ENCODE peak calls at places on chromosomes 2 and 18, in five cellular contexts. One of them, this sample, is unnamed. For H3K36me3, the result is how much of the 10 kb centered on the place peaks cover.

GRCh38 chr2:240624011-240624949 is 1.0 kb upstream of the GPR35 start:
- DNase-seq in IMR-90: no peak
- DNase-seq in neuronal stem cell: no peak
- DNase-seq in trophoblast cell: peak
- DNase-seq in H1: no peak
- DNase-seq in this sample: no peak

GRCh38 chr2:215723011-215723410 is 287.1 kb upstream of the FN1 start:
- DNase-seq in IMR-90: peak
- DNase-seq in trophoblast cell: peak
- DNase-seq in neuronal stem cell: no peak
- DNase-seq in H1: no peak
- DNase-seq in this sample: no peak

GRCh38 chr2:60260646-60261296 is 292.7 kb downstream of the BCL11A start:
- DNase-seq in trophoblast cell: peak
- DNase-seq in H1: no peak
- DNase-seq in neuronal stem cell: no peak
- DNase-seq in IMR-90: no peak
- DNase-seq in this sample: no peak

GRCh38 chr2:127771756-127772155 is 39.2 kb downstream of the WDR33 start:
- DNase-seq in neuronal stem cell: no peak
- DNase-seq in H1: no peak
- DNase-seq in IMR-90: peak
- DNase-seq in trophoblast cell: peak
- DNase-seq in this sample: peak

GRCh38 chr2:74857725-74858124 is 23.8 kb downstream of the HK2 start:
- DNase-seq in H1: no peak
- DNase-seq in trophoblast cell: no peak
- DNase-seq in IMR-90: no peak
- DNase-seq in neuronal stem cell: no peak
- DNase-seq in this sample: no peak

GRCh38 chr2:158995677-158996049 is 27.2 kb downstream of the TANC1 start:
- DNase-seq in trophoblast cell: no peak
- DNase-seq in IMR-90: no peak
- DNase-seq in neuronal stem cell: no peak
- DNase-seq in H1: no peak
- DNase-seq in this sample: no peak

GRCh38 chr2:74516070-74516633 is 1.9 kb downstream of the TLX2 start:
- DNase-seq in IMR-90: peak
- DNase-seq in neuronal stem cell: no peak
- DNase-seq in trophoblast cell: no peak
- DNase-seq in H1: no peak
- DNase-seq in this sample: no peak

GRCh38 chr2:38486213-38487026 is 109.3 kb upstream of the ATL2 start:
- DNase-seq in neuronal stem cell: no peak
- DNase-seq in H1: no peak
- DNase-seq in trophoblast cell: no peak
- DNase-seq in IMR-90: no peak
- DNase-seq in this sample: no peak

GRCh38 chr2:199458806-199459285 is 1.1 kb upstream of the SATB2 start:
- DNase-seq in trophoblast cell: peak
- DNase-seq in neuronal stem cell: peak
- DNase-seq in H1: no peak
- DNase-seq in IMR-90: peak
- DNase-seq in this sample: no peak

GRCh38 chr2:138275292-138275690 is 226.3 kb upstream of the SPOPL start:
- DNase-seq in neuronal stem cell: no peak
- DNase-seq in H1: no peak
- DNase-seq in IMR-90: no peak
- DNase-seq in trophoblast cell: no peak
- DNase-seq in this sample: no peak

GRCh38 chr2:95052301-95052700 is 26.8 kb downstream of the MAL start:
- DNase-seq in IMR-90: no peak
- DNase-seq in trophoblast cell: peak
- DNase-seq in H1: no peak
- DNase-seq in neuronal stem cell: no peak
- DNase-seq in this sample: no peak

GRCh38 chr2:144084114-144084661 is 435.7 kb downstream of the ZEB2 start:
- DNase-seq in H1: no peak
- DNase-seq in trophoblast cell: peak
- DNase-seq in IMR-90: peak
- DNase-seq in neuronal stem cell: no peak
- DNase-seq in this sample: peak

GRCh38 chr2:41829011-41829500 is 218.8 kb upstream of the PKDCC start:
- DNase-seq in IMR-90: no peak
- DNase-seq in H1: no peak
- DNase-seq in neuronal stem cell: no peak
- DNase-seq in trophoblast cell: no peak
- DNase-seq in this sample: no peak

GRCh38 chr2:168686485-168687191 is 115.8 kb upstream of the NOSTRIN start:
- DNase-seq in trophoblast cell: peak
- DNase-seq in neuronal stem cell: no peak
- DNase-seq in H1: no peak
- DNase-seq in IMR-90: peak
- DNase-seq in this sample: no peak

GRCh38 chr2:31704561-31705212 is 123.9 kb upstream of the SRD5A2 start:
- DNase-seq in H1: no peak
- DNase-seq in IMR-90: no peak
- DNase-seq in neuronal stem cell: no peak
- DNase-seq in trophoblast cell: no peak
- DNase-seq in this sample: no peak

GRCh38 chr18:75211002-75211621 is 515 bp downstream of the TSHZ1 start:
- DNase-seq in IMR-90: peak
- DNase-seq in neuronal stem cell: peak
- DNase-seq in trophoblast cell: peak
- DNase-seq in H1: no peak
- DNase-seq in this sample: no peak

GRCh38 chr18:13823707-13824395 is at the start of gene MC5R:
- DNase-seq in trophoblast cell: peak
- DNase-seq in H1: no peak
- DNase-seq in IMR-90: peak
- DNase-seq in neuronal stem cell: peak
- DNase-seq in this sample: peak

GRCh38 chr2:17620280-17620679 is 79.8 kb downstream of the VSNL1 start:
- DNase-seq in neuronal stem cell: no peak
- DNase-seq in trophoblast cell: no peak
- DNase-seq in IMR-90: peak
- DNase-seq in H1: no peak
- DNase-seq in this sample: no peak

GRCh38 chr2:224343226-224343625 is 58.7 kb downstream of the FAM124B start:
- DNase-seq in trophoblast cell: no peak
- DNase-seq in H1: no peak
- DNase-seq in IMR-90: no peak
- DNase-seq in neuronal stem cell: peak
- DNase-seq in this sample: no peak

GRCh38 chr18:12443631-12444030 is 35.9 kb downstream of the PRELID3A start:
- DNase-seq in neuronal stem cell: no peak
- DNase-seq in trophoblast cell: no peak
- DNase-seq in IMR-90: peak
- DNase-seq in H1: no peak
- DNase-seq in this sample: no peak

GRCh38 chr2:162116372-162116771 is 35.7 kb downstream of the GCG start:
- DNase-seq in neuronal stem cell: no peak
- DNase-seq in H1: no peak
- DNase-seq in trophoblast cell: peak
- DNase-seq in IMR-90: no peak
- DNase-seq in this sample: no peak

GRCh38 chr2:174762464-174762863 is 1.8 kb downstream of the CHRNA1 start:
- DNase-seq in IMR-90: no peak
- DNase-seq in neuronal stem cell: no peak
- DNase-seq in trophoblast cell: peak
- DNase-seq in H1: no peak
- DNase-seq in this sample: no peak

GRCh38 chr2:173400760-173401159 is 46.1 kb downstream of the CDCA7 start:
- DNase-seq in H1: no peak
- DNase-seq in IMR-90: no peak
- DNase-seq in neuronal stem cell: no peak
- DNase-seq in trophoblast cell: no peak
- DNase-seq in this sample: peak

GRCh38 chr2:161761160-161761559 is 136.9 kb downstream of the SLC4A10 start:
- DNase-seq in IMR-90: no peak
- DNase-seq in neuronal stem cell: no peak
- DNase-seq in H1: no peak
- DNase-seq in trophoblast cell: no peak
- DNase-seq in this sample: no peak

GRCh38 chr2:161122772-161123530 is 37.3 kb upstream of the TANK start:
- DNase-seq in trophoblast cell: peak
- DNase-seq in IMR-90: peak
- DNase-seq in neuronal stem cell: no peak
- DNase-seq in H1: no peak
- DNase-seq in this sample: peak

GRCh38 chr18:79378416-79379250 is 17.1 kb upstream of the NFATC1 start:
- DNase-seq in neuronal stem cell: peak
- DNase-seq in IMR-90: peak
- DNase-seq in H1: peak
- DNase-seq in trophoblast cell: peak
- DNase-seq in this sample: peak

GRCh38 chr2:203893386-203893785 is 25.8 kb downstream of the CTLA4 start:
- DNase-seq in IMR-90: peak
- DNase-seq in trophoblast cell: peak
- DNase-seq in H1: no peak
- DNase-seq in neuronal stem cell: no peak
- DNase-seq in this sample: no peak
- H3K36me3 ChIP-seq in IMR-90: under half
- H3K36me3 ChIP-seq in trophoblast cell: under half
- H3K36me3 ChIP-seq in H1: under half
- H3K36me3 ChIP-seq in neuronal stem cell: under half
- H3K36me3 ChIP-seq in this sample: under half

GRCh38 chr2:201970786-201971108 is 62.9 kb upstream of the FZD7 start:
- DNase-seq in neuronal stem cell: no peak
- DNase-seq in IMR-90: no peak
- DNase-seq in trophoblast cell: peak
- DNase-seq in H1: no peak
- DNase-seq in this sample: no peak

GRCh38 chr2:201971516-201972228 is 62.0 kb upstream of the FZD7 start:
- DNase-seq in neuronal stem cell: no peak
- DNase-seq in IMR-90: peak
- DNase-seq in H1: no peak
- DNase-seq in trophoblast cell: no peak
- DNase-seq in this sample: no peak

GRCh38 chr2:201973316-201973715 is 60.3 kb upstream of the FZD7 start:
- DNase-seq in IMR-90: no peak
- DNase-seq in neuronal stem cell: no peak
- DNase-seq in H1: no peak
- DNase-seq in trophoblast cell: no peak
- DNase-seq in this sample: no peak

GRCh38 chr2:201974651-201975050 is 59.0 kb upstream of the FZD7 start:
- DNase-seq in neuronal stem cell: no peak
- DNase-seq in trophoblast cell: no peak
- DNase-seq in H1: no peak
- DNase-seq in IMR-90: no peak
- DNase-seq in this sample: no peak

GRCh38 chr2:201972621-201973255 is 60.9 kb upstream of the FZD7 start:
- DNase-seq in trophoblast cell: no peak
- DNase-seq in neuronal stem cell: peak
- DNase-seq in H1: peak
- DNase-seq in IMR-90: no peak
- DNase-seq in this sample: no peak
- H4K91ac ChIP-seq in trophoblast cell: no peak
- H4K91ac ChIP-seq in neuronal stem cell: peak
- H4K91ac ChIP-seq in H1: peak
- H4K91ac ChIP-seq in IMR-90: no peak
- H4K91ac ChIP-seq in this sample: no peak

GRCh38 chr2:152370783-152371182 is 35.8 kb downstream of the FMNL2 start:
- DNase-seq in neuronal stem cell: no peak
- DNase-seq in IMR-90: no peak
- DNase-seq in trophoblast cell: peak
- DNase-seq in H1: no peak
- DNase-seq in this sample: peak

GRCh38 chr2:152363933-152364332 is 29.0 kb downstream of the FMNL2 start:
- DNase-seq in H1: no peak
- DNase-seq in trophoblast cell: no peak
- DNase-seq in IMR-90: no peak
- DNase-seq in neuronal stem cell: no peak
- DNase-seq in this sample: no peak

GRCh38 chr2:152372438-152372984 is 37.5 kb downstream of the FMNL2 start:
- DNase-seq in H1: no peak
- DNase-seq in neuronal stem cell: no peak
- DNase-seq in trophoblast cell: no peak
- DNase-seq in IMR-90: no peak
- DNase-seq in this sample: no peak

GRCh38 chr2:152369176-152369860 is 34.3 kb downstream of the FMNL2 start:
- DNase-seq in trophoblast cell: peak
- DNase-seq in neuronal stem cell: no peak
- DNase-seq in IMR-90: peak
- DNase-seq in H1: no peak
- DNase-seq in this sample: peak

DNA sequence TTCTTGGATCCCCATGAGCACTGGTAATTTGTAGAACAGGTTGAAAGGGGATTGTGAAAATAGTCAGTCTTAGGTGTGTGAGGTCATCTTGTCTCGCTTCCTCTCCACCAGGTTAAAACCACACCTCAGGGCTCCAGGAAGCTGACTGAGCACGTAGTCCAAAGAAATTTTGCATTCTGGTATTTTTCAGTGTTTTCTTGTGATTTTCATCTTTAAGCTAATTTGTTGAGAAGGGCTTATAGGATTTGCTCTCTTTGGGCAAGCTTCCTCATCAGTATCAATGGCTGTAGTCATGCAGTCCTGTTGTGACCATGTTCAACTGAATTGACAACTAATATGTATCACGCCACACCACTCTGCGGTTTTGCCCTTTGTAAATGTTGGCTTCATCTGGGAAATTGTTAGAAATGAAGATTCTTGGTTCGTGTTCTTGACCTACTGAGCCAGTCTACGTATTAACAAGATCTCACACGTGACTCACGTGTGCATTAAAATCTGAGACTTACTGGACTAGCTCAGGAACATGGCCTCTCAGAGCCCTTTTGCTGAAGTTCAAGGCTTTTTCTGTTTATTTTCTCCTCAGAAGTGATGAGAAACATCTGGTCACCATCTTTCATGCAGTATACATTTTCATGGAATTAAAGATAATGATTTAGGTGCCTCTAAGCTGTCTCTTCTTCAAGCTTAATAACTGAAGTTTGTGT is 32.7 kb downstream of the FMNL2 start:
- DNase-seq in IMR-90: peak
- DNase-seq in trophoblast cell: peak
- DNase-seq in H1: no peak
- DNase-seq in neuronal stem cell: no peak
- DNase-seq in this sample: peak
- H2AFZ ChIP-seq in IMR-90: no peak
- H2AFZ ChIP-seq in trophoblast cell: no peak
- H2AFZ ChIP-seq in H1: no peak
- H2AFZ ChIP-seq in neuronal stem cell: no peak
- H2AFZ ChIP-seq in this sample: no peak

GRCh38 chr2:196914867-196915465 is 11.5 kb downstream of the PGAP1 start:
- DNase-seq in trophoblast cell: peak
- DNase-seq in H1: no peak
- DNase-seq in IMR-90: no peak
- DNase-seq in neuronal stem cell: no peak
- DNase-seq in this sample: no peak

GRCh38 chr2:196918927-196919326 is 7.6 kb downstream of the PGAP1 start:
- DNase-seq in neuronal stem cell: no peak
- DNase-seq in H1: no peak
- DNase-seq in IMR-90: no peak
- DNase-seq in trophoblast cell: no peak
- DNase-seq in this sample: no peak

GRCh38 chr2:196915512-196916189 is 10.9 kb downstream of the PGAP1 start:
- DNase-seq in neuronal stem cell: no peak
- DNase-seq in H1: no peak
- DNase-seq in trophoblast cell: no peak
- DNase-seq in IMR-90: no peak
- DNase-seq in this sample: no peak

GRCh38 chr2:196917802-196918201 is 8.7 kb downstream of the PGAP1 start:
- DNase-seq in IMR-90: no peak
- DNase-seq in neuronal stem cell: no peak
- DNase-seq in trophoblast cell: no peak
- DNase-seq in H1: no peak
- DNase-seq in this sample: no peak

GRCh38 chr2:196913691-196914090 is 12.8 kb downstream of the PGAP1 start:
- DNase-seq in trophoblast cell: peak
- DNase-seq in neuronal stem cell: no peak
- DNase-seq in H1: no peak
- DNase-seq in IMR-90: no peak
- DNase-seq in this sample: no peak
- H3K36me3 ChIP-seq in trophoblast cell: under half
- H3K36me3 ChIP-seq in neuronal stem cell: half or more
- H3K36me3 ChIP-seq in H1: under half
- H3K36me3 ChIP-seq in IMR-90: under half
- H3K36me3 ChIP-seq in this sample: under half

This sample was measured in mesenchymal stem cell.